ENCODE peak calls at places on chromosomes 2 and 18, in eight cellular contexts. One of them, this sample, is unnamed.
A peak's percentile ranks its signal among the peaks of the same experiment; 100 is the strongest.

GRCh38 chr2:217943379-217944321 is 59.1 kb downstream of the TNS1 start:
- DNase-seq in stomach: peak; percentile 81
- DNase-seq in tibial nerve: peak; percentile 68
- DNase-seq in HepG2: peak; percentile 71
- DNase-seq in H1: peak; percentile 83
- DNase-seq in A549: peak; percentile 35
- DNase-seq in ovary: peak; percentile 89
- DNase-seq in transverse colon: peak; percentile 75
- DNase-seq in this sample: no peak

GRCh38 chr2:200845669-200846325 is 18.7 kb downstream of the CLK1 start:
- DNase-seq in stomach: no peak
- DNase-seq in A549: no peak
- DNase-seq in H1: no peak
- DNase-seq in ovary: no peak
- DNase-seq in tibial nerve: no peak
- DNase-seq in transverse colon: no peak
- DNase-seq in HepG2: no peak
- DNase-seq in this sample: no peak

GRCh38 chr2:175275499-175275898 is 94.0 kb upstream of the ATP5MC3 start:
- DNase-seq in transverse colon: no peak
- DNase-seq in H1: no peak
- DNase-seq in A549: no peak
- DNase-seq in HepG2: no peak
- DNase-seq in tibial nerve: no peak
- DNase-seq in stomach: no peak
- DNase-seq in ovary: no peak
- DNase-seq in this sample: no peak

GRCh38 chr2:101517753-101518152 is 42.8 kb upstream of the RFX8 start:
- DNase-seq in tibial nerve: no peak
- DNase-seq in transverse colon: no peak
- DNase-seq in A549: peak; percentile 83
- DNase-seq in ovary: no peak
- DNase-seq in H1: no peak
- DNase-seq in HepG2: peak; percentile 45
- DNase-seq in stomach: no peak
- DNase-seq in this sample: no peak

GRCh38 chr2:45890819-45891218 is 239.3 kb downstream of the PRKCE start:
- DNase-seq in transverse colon: no peak
- DNase-seq in H1: no peak
- DNase-seq in tibial nerve: no peak
- DNase-seq in HepG2: no peak
- DNase-seq in A549: no peak
- DNase-seq in stomach: no peak
- DNase-seq in ovary: no peak
- DNase-seq in this sample: no peak

GRCh38 chr2:230924470-230925341 is at the start of gene GPR55:
- DNase-seq in tibial nerve: no peak
- DNase-seq in transverse colon: peak; percentile 56
- DNase-seq in HepG2: no peak
- DNase-seq in ovary: no peak
- DNase-seq in stomach: peak; percentile 24
- DNase-seq in A549: no peak
- DNase-seq in H1: peak; percentile 83
- DNase-seq in this sample: no peak

GRCh38 chr2:108073425-108074072 is 87.2 kb downstream of the SLC5A7 start:
- DNase-seq in ovary: no peak
- DNase-seq in stomach: no peak
- DNase-seq in H1: no peak
- DNase-seq in tibial nerve: no peak
- DNase-seq in HepG2: no peak
- DNase-seq in A549: no peak
- DNase-seq in transverse colon: no peak
- DNase-seq in this sample: no peak

GRCh38 chr2:12507295-12507694 is 209.4 kb upstream of the TRIB2 start:
- DNase-seq in HepG2: no peak
- DNase-seq in tibial nerve: no peak
- DNase-seq in H1: no peak
- DNase-seq in ovary: peak; percentile 56
- DNase-seq in transverse colon: no peak
- DNase-seq in stomach: no peak
- DNase-seq in A549: no peak
- DNase-seq in this sample: no peak

GRCh38 chr2:203918839-203919238 is 17.7 kb upstream of the ICOS start:
- DNase-seq in A549: no peak
- DNase-seq in HepG2: no peak
- DNase-seq in tibial nerve: no peak
- DNase-seq in stomach: no peak
- DNase-seq in transverse colon: no peak
- DNase-seq in H1: no peak
- DNase-seq in ovary: no peak
- DNase-seq in this sample: no peak

GRCh38 chr2:239201531-239201876 is 199.3 kb downstream of the HDAC4 start:
- DNase-seq in transverse colon: no peak
- DNase-seq in HepG2: no peak
- DNase-seq in stomach: no peak
- DNase-seq in H1: no peak
- DNase-seq in A549: no peak
- DNase-seq in tibial nerve: peak; percentile 57
- DNase-seq in ovary: peak; percentile 68
- DNase-seq in this sample: no peak

GRCh38 chr2:171436307-171436706 is 2.3 kb downstream of the DCAF17 start:
- DNase-seq in H1: no peak
- DNase-seq in stomach: no peak
- DNase-seq in HepG2: no peak
- DNase-seq in tibial nerve: no peak
- DNase-seq in ovary: no peak
- DNase-seq in A549: peak; percentile 40
- DNase-seq in transverse colon: no peak
- DNase-seq in this sample: no peak

GRCh38 chr2:196242131-196242620 is 70.8 kb upstream of the STK17B start:
- DNase-seq in ovary: no peak
- DNase-seq in A549: no peak
- DNase-seq in H1: no peak
- DNase-seq in HepG2: no peak
- DNase-seq in stomach: no peak
- DNase-seq in tibial nerve: no peak
- DNase-seq in transverse colon: no peak
- DNase-seq in this sample: no peak

GRCh38 chr2:64857581-64858471 is 131.4 kb upstream of the SLC1A4 start:
- DNase-seq in A549: no peak
- DNase-seq in transverse colon: no peak
- DNase-seq in ovary: peak; percentile 87
- DNase-seq in H1: no peak
- DNase-seq in stomach: no peak
- DNase-seq in HepG2: no peak
- DNase-seq in tibial nerve: no peak
- DNase-seq in this sample: no peak

GRCh38 chr18:77702686-77703085 is 453.0 kb downstream of the GALR1 start:
- DNase-seq in A549: peak; percentile 36
- DNase-seq in ovary: no peak
- DNase-seq in transverse colon: no peak
- DNase-seq in HepG2: peak; percentile 10
- DNase-seq in stomach: no peak
- DNase-seq in tibial nerve: no peak
- DNase-seq in H1: no peak
- DNase-seq in this sample: no peak

GRCh38 chr2:200173691-200174090 is 132.8 kb upstream of the SPATS2L start:
- DNase-seq in stomach: no peak
- DNase-seq in HepG2: no peak
- DNase-seq in transverse colon: no peak
- DNase-seq in ovary: no peak
- DNase-seq in H1: no peak
- DNase-seq in A549: no peak
- DNase-seq in tibial nerve: no peak
- DNase-seq in this sample: no peak

GRCh38 chr2:10124538-10125045 is 2.1 kb downstream of the RRM2 start:
- DNase-seq in H1: no peak
- DNase-seq in HepG2: peak; percentile 82
- DNase-seq in stomach: no peak
- DNase-seq in tibial nerve: no peak
- DNase-seq in ovary: no peak
- DNase-seq in A549: peak; percentile 84
- DNase-seq in transverse colon: peak; percentile 31
- DNase-seq in this sample: no peak
- TF ChIP-seq EP300 in H1: no peak
- TF ChIP-seq EP300 in HepG2: no peak
- TF ChIP-seq EP300 in stomach: no peak
- TF ChIP-seq EP300 in tibial nerve: no peak
- TF ChIP-seq EP300 in ovary: no peak
- TF ChIP-seq EP300 in A549: no peak
- TF ChIP-seq EP300 in transverse colon: no peak
- TF ChIP-seq EP300 in this sample: no peak

GRCh38 chr2:56244911-56245530 is 61.2 kb downstream of the CCDC85A start:
- DNase-seq in stomach: no peak
- DNase-seq in A549: no peak
- DNase-seq in tibial nerve: no peak
- DNase-seq in H1: no peak
- DNase-seq in transverse colon: no peak
- DNase-seq in ovary: no peak
- DNase-seq in HepG2: no peak
- DNase-seq in this sample: peak; percentile 88
- TF ChIP-seq EP300 in stomach: no peak
- TF ChIP-seq EP300 in A549: no peak
- TF ChIP-seq EP300 in tibial nerve: no peak
- TF ChIP-seq EP300 in H1: no peak
- TF ChIP-seq EP300 in transverse colon: no peak
- TF ChIP-seq EP300 in ovary: no peak
- TF ChIP-seq EP300 in HepG2: no peak
- TF ChIP-seq EP300 in this sample: no peak

GRCh38 chr2:37026050-37026449 is 58.1 kb downstream of the HEATR5B start:
- DNase-seq in transverse colon: no peak
- DNase-seq in tibial nerve: no peak
- DNase-seq in ovary: no peak
- DNase-seq in A549: peak; percentile 48
- DNase-seq in H1: no peak
- DNase-seq in stomach: no peak
- DNase-seq in HepG2: peak; percentile 34
- DNase-seq in this sample: no peak
- TF ChIP-seq EP300 in transverse colon: no peak
- TF ChIP-seq EP300 in tibial nerve: no peak
- TF ChIP-seq EP300 in ovary: no peak
- TF ChIP-seq EP300 in A549: no peak
- TF ChIP-seq EP300 in H1: no peak
- TF ChIP-seq EP300 in stomach: no peak
- TF ChIP-seq EP300 in HepG2: no peak
- TF ChIP-seq EP300 in this sample: no peak

GRCh38 chr2:8674420-8675009 is 7.3 kb upstream of the ID2 start:
- DNase-seq in H1: no peak
- DNase-seq in transverse colon: no peak
- DNase-seq in ovary: no peak
- DNase-seq in A549: no peak
- DNase-seq in HepG2: no peak
- DNase-seq in tibial nerve: no peak
- DNase-seq in stomach: no peak
- DNase-seq in this sample: no peak

GRCh38 chr2:8677646-8678592 is 3.9 kb upstream of the ID2 start:
- DNase-seq in transverse colon: peak; percentile 57
- DNase-seq in tibial nerve: no peak
- DNase-seq in stomach: peak; percentile 43
- DNase-seq in HepG2: peak; percentile 76
- DNase-seq in A549: peak; percentile 70
- DNase-seq in ovary: peak; percentile 73
- DNase-seq in H1: peak; percentile 71
- DNase-seq in this sample: no peak

GRCh38 chr2:8675543-8675942 is 6.3 kb upstream of the ID2 start:
- DNase-seq in transverse colon: no peak
- DNase-seq in A549: no peak
- DNase-seq in tibial nerve: no peak
- DNase-seq in H1: no peak
- DNase-seq in HepG2: peak; percentile 82
- DNase-seq in stomach: no peak
- DNase-seq in ovary: no peak
- DNase-seq in this sample: no peak

GRCh38 chr2:8676915-8677645 is 4.8 kb upstream of the ID2 start:
- DNase-seq in A549: no peak
- DNase-seq in HepG2: no peak
- DNase-seq in ovary: no peak
- DNase-seq in stomach: no peak
- DNase-seq in transverse colon: peak; percentile 29
- DNase-seq in H1: no peak
- DNase-seq in tibial nerve: no peak
- DNase-seq in this sample: no peak

GRCh38 chr2:8676191-8676914 is 5.5 kb upstream of the ID2 start:
- DNase-seq in ovary: peak; percentile 90
- DNase-seq in transverse colon: peak; percentile 79
- DNase-seq in stomach: peak; percentile 78
- DNase-seq in H1: peak; percentile 69
- DNase-seq in A549: no peak
- DNase-seq in HepG2: no peak
- DNase-seq in tibial nerve: peak; percentile 78
- DNase-seq in this sample: peak; percentile 97
- TF ChIP-seq EP300 in ovary: no peak
- TF ChIP-seq EP300 in transverse colon: no peak
- TF ChIP-seq EP300 in stomach: no peak
- TF ChIP-seq EP300 in H1: no peak
- TF ChIP-seq EP300 in A549: no peak
- TF ChIP-seq EP300 in HepG2: no peak
- TF ChIP-seq EP300 in tibial nerve: peak; percentile 30
- TF ChIP-seq EP300 in this sample: no peak

DNA sequence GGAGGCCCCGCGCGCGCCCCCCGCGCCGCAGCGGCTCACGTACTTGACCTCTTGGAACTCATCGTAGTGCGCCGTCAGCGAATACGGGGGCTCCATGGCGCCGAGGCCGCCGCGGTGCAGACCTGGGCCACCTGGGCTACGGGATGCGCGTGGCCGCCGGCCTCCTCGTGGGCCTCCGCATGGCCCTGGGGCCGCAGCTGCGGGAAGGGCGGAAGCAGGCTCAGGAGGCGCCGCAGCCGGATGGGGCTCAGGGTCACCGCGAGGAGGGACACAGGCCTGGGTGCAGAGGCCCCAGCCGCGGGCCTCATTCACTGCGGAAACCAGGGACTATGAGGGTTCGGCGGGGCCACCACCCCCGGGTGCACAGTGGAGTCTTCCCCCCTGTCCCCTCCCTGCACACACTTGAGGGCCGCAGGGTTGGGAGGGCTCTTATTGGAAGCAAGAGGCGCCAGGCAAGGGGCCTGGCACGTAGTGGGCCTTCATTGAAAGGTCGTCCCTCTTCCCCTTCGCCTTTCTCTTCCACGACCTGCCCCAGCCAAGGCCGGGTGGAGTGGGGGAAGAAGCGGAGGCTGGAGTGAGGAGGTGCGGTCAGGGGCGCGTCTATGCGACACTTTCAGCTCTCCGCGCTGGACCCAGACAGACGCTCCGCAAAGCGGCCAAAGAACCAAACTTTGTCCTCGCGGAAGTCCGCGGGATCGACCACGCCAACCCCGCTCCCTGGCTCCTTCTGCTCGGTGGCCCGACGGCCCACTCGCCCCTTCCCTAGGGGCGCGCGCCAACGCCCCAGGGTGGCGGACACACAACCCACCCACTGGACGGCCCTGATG is 863 bp downstream of the ECEL1 start:
- DNase-seq in transverse colon: no peak
- DNase-seq in H1: no peak
- DNase-seq in stomach: no peak
- DNase-seq in A549: no peak
- DNase-seq in ovary: peak; percentile 43
- DNase-seq in HepG2: no peak
- DNase-seq in tibial nerve: no peak
- DNase-seq in this sample: no peak
- TF ChIP-seq EP300 in transverse colon: no peak
- TF ChIP-seq EP300 in H1: no peak
- TF ChIP-seq EP300 in stomach: no peak
- TF ChIP-seq EP300 in A549: no peak
- TF ChIP-seq EP300 in ovary: no peak
- TF ChIP-seq EP300 in HepG2: no peak
- TF ChIP-seq EP300 in tibial nerve: no peak
- TF ChIP-seq EP300 in this sample: no peak